ENCODE peak calls at places on chromosome X, in four cellular contexts. S, E, K and L are unnamed samples.
A peak's percentile ranks its signal among the peaks of the same experiment; 100 is the strongest.

GRCh38 chrX:19776753-19777152 is 110.6 kb downstream of the SH3KBP1 start:
- DNase-seq in S (no peak), E (no peak), K (no peak), L (no peak)

GRCh38 chrX:39063037-39063436 is 261.8 kb downstream of the MID1IP1 start:
- DNase-seq in S (no peak), E (no peak), K (peak; percentile 72), L (no peak)

GRCh38 chrX:119755981-119756533 is 2.3 kb upstream of the SOWAHD start:
- DNase-seq in S (peak; percentile 59), E (no peak), K (no peak), L (no peak)

GRCh38 chrX:150165776-150166610 is 197.1 kb upstream of the MAMLD1 start:
- DNase-seq in S (no peak), E (no peak), K (no peak), L (peak; percentile 62)

GRCh38 chrX:103063918-103064434 is at the start of gene BEX1:
- DNase-seq in S (peak; percentile 46), E (no peak), K (no peak), L (no peak)

GRCh38 chrX:38192007-38192625 is 28.6 kb downstream of the SRPX start:
- DNase-seq in S (no peak), E (no peak), K (no peak), L (no peak)

GRCh38 chrX:18674417-18674787 is 2.5 kb upstream of the RS1 start:
- DNase-seq in S (peak; percentile 58), E (no peak), K (no peak), L (no peak)

GRCh38 chrX:75522565-75523411 is at the start of gene ZDHHC15:
- DNase-seq in S (peak; percentile 64), E (no peak), K (peak; percentile 65), L (no peak)

GRCh38 chrX:109967151-109967550 is 35.8 kb upstream of the TMEM164 start:
- DNase-seq in S (no peak), E (no peak), K (no peak), L (no peak)

GRCh38 chrX:15405846-15406245 is 21.6 kb upstream of the VEGFD start:
- DNase-seq in S (no peak), E (no peak), K (no peak), L (no peak)

GRCh38 chrX:500481-501010 is 113.8 kb upstream of the PPP2R3B start:
- DNase-seq in S (no peak), E (no peak), K (no peak), L (no peak)

GRCh38 chrX:136635235-136635634 is 12.7 kb upstream of the CD40LG start:
- DNase-seq in S (no peak), E (no peak), K (no peak), L (no peak)

GRCh38 chrX:85992811-85993229 is 54.5 kb downstream of the CHM start:
- DNase-seq in S (no peak), E (no peak), K (no peak), L (no peak)

GRCh38 chrX:33307954-33308353 is 96.6 kb upstream of the DMD start:
- DNase-seq in S (no peak), E (no peak), K (no peak), L (no peak)

GRCh38 chrX:44935640-44936039 is 62.7 kb downstream of the KDM6A start:
- DNase-seq in S (no peak), E (no peak), K (no peak), L (no peak)